ENCODE peak calls at places on chromosomes 2 and 18, in five cellular contexts. Z is trophoblast cell, K is IMR-90, R is H1, V is mesenchymal stem cell. X is an unnamed sample.

GRCh38 chr2:169363027-169363569 is 764 bp upstream of the LRP2 start:
- DNase-seq in Z (no peak), K (no peak), R (no peak), V (peak; percentile 4), X (peak; percentile 27)

GRCh38 chr2:200393191-200393590 is 86.7 kb downstream of the SPATS2L start:
- DNase-seq in Z (no peak), K (no peak), R (no peak), V (no peak), X (no peak)

GRCh38 chr2:98394595-98395153 is 48.4 kb downstream of the CNGA3 start:
- DNase-seq in Z (no peak), K (peak; percentile 12), R (no peak), V (no peak), X (no peak)

GRCh38 chr2:187548658-187549057 is 5.6 kb downstream of the TFPI start:
- DNase-seq in Z (no peak), K (no peak), R (no peak), V (no peak), X (no peak)

GRCh38 chr2:136188086-136188485 is 70.1 kb upstream of the CXCR4 start:
- DNase-seq in Z (no peak), K (no peak), R (no peak), V (no peak), X (no peak)

GRCh38 chr18:58898427-58898826 is 33.8 kb downstream of the ZNF532 start:
- DNase-seq in Z (no peak), K (no peak), R (no peak), V (no peak), X (no peak)

GRCh38 chr2:144412727-144413126 is 107.2 kb downstream of the ZEB2 start:
- DNase-seq in Z (peak; percentile 15), K (no peak), R (no peak), V (no peak), X (no peak)

GRCh38 chr2:33491685-33492084 is 15.2 kb downstream of the RASGRP3 start:
- DNase-seq in Z (no peak), K (no peak), R (no peak), V (no peak), X (no peak)

GRCh38 chr2:88671786-88672427 is 19.6 kb upstream of the RPIA start:
- DNase-seq in Z (peak; percentile 91), K (peak; percentile 70), R (no peak), V (peak; percentile 67), X (peak; percentile 27)

GRCh38 chr2:122203523-122203922 is 448.1 kb downstream of the TSN start:
- DNase-seq in Z (no peak), K (peak; percentile 46), R (no peak), V (no peak), X (no peak)

GRCh38 chr18:24142376-24142775 is 3.5 kb downstream of the CABYR start:
- DNase-seq in Z (no peak), K (no peak), R (no peak), V (no peak), X (no peak)

GRCh38 chr2:32330136-32330535 is 26.7 kb upstream of the BIRC6 start:
- DNase-seq in Z (no peak), K (peak; percentile 20), R (no peak), V (no peak), X (no peak)

GRCh38 chr2:56130463-56131070 is 53.2 kb upstream of the CCDC85A start:
- DNase-seq in Z (peak; percentile 46), K (peak; percentile 31), R (no peak), V (peak; percentile 57), X (no peak)

GRCh38 chr2:43425659-43426058 is 170.2 kb downstream of the THADA start:
- DNase-seq in Z (no peak), K (no peak), R (no peak), V (no peak), X (no peak)
- H3K4me2 ChIP-seq in Z (no peak overlapping the region), K (no peak overlapping the region), R (no peak overlapping the region), V (no peak overlapping the region), X (no peak overlapping the region)

GRCh38 chr2:47069628-47070154 is 85.4 kb downstream of the STPG4 start:
- DNase-seq in Z (peak; percentile 95), K (peak; percentile 65), R (peak; percentile 76), V (peak; percentile 60), X (peak; percentile 66)

GRCh38 chr2:47068966-47069627 is 86.0 kb downstream of the STPG4 start:
- DNase-seq in Z (no peak), K (no peak), R (no peak), V (no peak), X (no peak)

GRCh38 chr2:47070920-47071824 is 83.9 kb downstream of the STPG4 start:
- DNase-seq in Z (peak; percentile 41), K (peak; percentile 91), R (no peak), V (peak; percentile 96), X (no peak)

GRCh38 chr2:47072018-47072691 is 83.0 kb downstream of the STPG4 start:
- DNase-seq in Z (peak; percentile 57), K (peak; percentile 70), R (no peak), V (peak; percentile 82), X (no peak)

GRCh38 chr2:47070155-47070919 is 84.8 kb downstream of the STPG4 start:
- DNase-seq in Z (no peak), K (no peak), R (no peak), V (peak; percentile 81), X (no peak)
- H4K91ac ChIP-seq in Z (peak overlapping the region; percentile 94), K (peak overlapping the region; percentile 99), R (peak overlapping the region; percentile 79), V (peak overlapping the region; percentile 98), X (peak overlapping the region; percentile 94)

GRCh38 chr2:129302106-129302505 is 677.4 kb upstream of the RAB6C start:
- DNase-seq in Z (no peak), K (no peak), R (no peak), V (no peak), X (no peak)
- H3K36me3 ChIP-seq in Z (no peaks in the 10 kb centered on the region), K (no peaks in the 10 kb centered on the region), R (no peaks in the 10 kb centered on the region), V (no peaks in the 10 kb centered on the region), X (no peaks in the 10 kb centered on the region)

GRCh38 chr2:12767541-12767940 is 50.8 kb downstream of the TRIB2 start:
- DNase-seq in Z (no peak), K (no peak), R (no peak), V (no peak), X (no peak)
- H3K4me2 ChIP-seq in Z (no peak overlapping the region), K (no peak overlapping the region), R (no peak overlapping the region), V (no peak overlapping the region), X (no peak overlapping the region)

DNA sequence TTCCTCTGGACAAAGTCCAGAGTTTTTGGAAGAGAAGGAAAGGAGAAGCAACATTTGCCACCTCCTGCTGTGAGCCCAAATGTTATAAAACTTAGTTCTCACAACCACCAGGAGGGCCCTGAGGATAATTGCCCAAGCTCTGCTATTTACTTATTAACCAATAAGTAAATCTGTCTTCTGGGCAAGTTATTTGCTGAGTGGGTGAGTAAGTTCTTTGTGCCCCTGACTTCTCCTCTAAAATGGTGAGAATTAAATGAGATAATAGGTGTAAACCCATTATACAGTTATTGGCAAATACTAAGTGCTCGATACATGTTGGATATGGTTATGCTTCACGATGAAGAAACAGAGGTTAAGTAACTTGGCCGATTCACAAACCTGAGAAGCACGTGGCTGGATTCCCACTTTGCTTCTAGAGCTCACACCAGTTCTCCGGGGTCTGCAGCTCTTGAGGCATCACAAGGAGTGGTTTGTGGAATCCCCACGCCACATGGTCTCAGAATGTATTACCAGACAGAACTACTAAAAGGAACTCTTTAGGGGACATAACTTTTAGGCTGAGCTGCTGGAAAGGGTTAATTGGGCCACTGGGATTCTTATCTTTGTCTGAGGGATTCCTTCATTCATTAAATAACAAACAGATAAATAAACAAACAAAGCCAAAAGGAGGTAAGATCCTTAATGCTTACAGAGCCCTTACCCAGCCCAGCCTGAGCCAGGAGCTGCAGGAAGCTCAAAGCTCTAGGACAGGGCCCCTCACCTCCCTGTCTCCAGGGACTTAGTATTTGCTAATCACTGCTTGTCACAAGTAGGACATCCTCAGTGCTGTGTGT is 164.2 kb downstream of the MYCN start:
- DNase-seq in Z (peak; percentile 68), K (no peak), R (peak; percentile 49), V (no peak), X (no peak)
- H4K91ac ChIP-seq in Z (peak overlapping the region; percentile 39), K (no peak overlapping the region), R (peak overlapping the region; percentile 97), V (no peak overlapping the region), X (no peak overlapping the region)

DNA sequence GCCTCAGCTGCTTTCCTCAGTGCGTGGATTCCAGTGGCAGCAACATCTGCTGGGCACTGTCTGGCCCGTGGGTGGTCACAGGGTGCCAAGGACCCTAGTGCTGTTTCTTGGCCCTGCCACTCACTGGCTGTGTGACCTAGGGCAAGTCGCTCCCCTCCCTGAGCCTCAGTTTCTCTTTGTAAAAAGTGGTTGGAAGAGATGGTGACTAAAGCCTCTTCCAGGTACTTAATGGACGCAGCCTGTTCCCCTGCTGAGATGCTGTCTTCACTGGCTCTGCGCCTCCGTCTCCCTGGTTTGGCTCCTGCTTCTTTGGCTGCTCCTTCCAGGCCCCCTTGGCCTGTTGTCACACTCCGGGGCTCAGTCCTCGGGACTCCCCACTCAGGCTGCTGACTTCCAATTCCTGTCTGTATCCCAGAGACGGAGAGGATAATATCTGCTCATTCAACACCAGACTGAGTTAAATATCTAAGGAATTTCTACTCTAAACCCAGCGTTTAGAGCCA is 42.3 kb downstream of the ATOH8 start:
- DNase-seq in Z (no peak), K (no peak), R (no peak), V (no peak), X (no peak)
- H3K36me3 ChIP-seq in Z (no peaks in the 10 kb centered on the region), K (no peaks in the 10 kb centered on the region), R (no peaks in the 10 kb centered on the region), V (no peaks in the 10 kb centered on the region), X (no peaks in the 10 kb centered on the region)

GRCh38 chr2:207706936-207707860 is 4.2 kb upstream of the CCNYL1 start:
- DNase-seq in Z (peak; percentile 96), K (no peak), R (no peak), V (peak; percentile 5), X (no peak)
- H3K4me2 ChIP-seq in Z (no peak overlapping the region), K (no peak overlapping the region), R (no peak overlapping the region), V (no peak overlapping the region), X (no peak overlapping the region)

GRCh38 chr2:20583425-20583881 is 67.4 kb downstream of the HS1BP3 start:
- DNase-seq in Z (no peak), K (no peak), R (no peak), V (no peak), X (no peak)
- H4K91ac ChIP-seq in Z (peak overlapping the region; percentile 99), K (peak overlapping the region; percentile 98), R (peak overlapping the region; percentile 90), V (peak overlapping the region; percentile 94), X (no peak overlapping the region)

GRCh38 chr2:215535125-215535668 is 99.3 kb upstream of the FN1 start:
- DNase-seq in Z (peak; percentile 84), K (no peak), R (no peak), V (peak; percentile 43), X (no peak)

GRCh38 chr2:215535726-215536125 is 99.9 kb upstream of the FN1 start:
- DNase-seq in Z (peak; percentile 40), K (no peak), R (no peak), V (peak; percentile 34), X (no peak)

GRCh38 chr2:215532844-215533243 is 97.0 kb upstream of the FN1 start:
- DNase-seq in Z (peak; percentile 10), K (peak; percentile 23), R (no peak), V (peak; percentile 20), X (no peak)

GRCh38 chr2:215537621-215538020 is 101.8 kb upstream of the FN1 start:
- DNase-seq in Z (peak; percentile 72), K (peak; percentile 86), R (no peak), V (peak; percentile 90), X (no peak)

GRCh38 chr2:215536476-215536875 is 100.6 kb upstream of the FN1 start:
- DNase-seq in Z (peak; percentile 84), K (peak; percentile 25), R (no peak), V (peak; percentile 51), X (no peak)
- H3K36me3 ChIP-seq in Z (no peaks in the 10 kb centered on the region), K (no peaks in the 10 kb centered on the region), R (no peaks in the 10 kb centered on the region), V (no peaks in the 10 kb centered on the region), X (no peaks in the 10 kb centered on the region)